ENCODE peak calls at places on chromosomes 6 and 20, in nine cellular contexts. G is amygdala, X is NCI-H510A treated with DMSO at 0.1 percent for 48 hours, A is amniotic stem cell, E is germinal center, C is mucosa of gallbladder, P is NCI-H1417, N is Ammon's horn, I is T-cell. H is an unnamed sample.

GRCh38 chr6:11380549-11380948 is 148.1 kb upstream of the NEDD9 start:
- DNase-seq in G (no peak), X (no peak), A (no peak), E (no peak), C (no peak), P (no peak), N (no peak), I (no peak), H (no peak)

GRCh38 chr6:133768656-133769295 is 120.1 kb upstream of the TCF21 start:
- DNase-seq in G (no peak), X (no peak), A (no peak), E (no peak), C (peak; percentile 20), P (peak; percentile 13), N (no peak), I (no peak), H (no peak)

GRCh38 chr20:44001667-44002596 is 87.3 kb downstream of the TOX2 start:
- DNase-seq in G (no peak), X (no peak), A (no peak), E (no peak), C (no peak), P (no peak), N (no peak), I (no peak), H (no peak)

GRCh38 chr6:142014515-142014914 is 118.2 kb upstream of the GJE1 start:
- DNase-seq in G (no peak), X (no peak), A (peak; percentile 67), E (no peak), C (no peak), P (no peak), N (no peak), I (no peak), H (no peak)

GRCh38 chr6:75748743-75749538 is at the start of gene MYO6:
- DNase-seq in G (peak; percentile 67), X (peak; percentile 33), A (no peak), E (peak; percentile 56), C (peak; percentile 74), P (peak; percentile 87), N (peak; percentile 77), I (peak; percentile 4), H (peak; percentile 39)

GRCh38 chr6:40398810-40399477 is 188.2 kb downstream of the LRFN2 start:
- DNase-seq in G (no peak), X (peak; percentile 76), A (no peak), E (no peak), C (no peak), P (no peak), N (no peak), I (no peak), H (no peak)

GRCh38 chr6:73644941-73645591 is 8.7 kb downstream of the SLC17A5 start:
- DNase-seq in G (no peak), X (peak; percentile 3), A (no peak), E (no peak), C (no peak), P (peak; percentile 26), N (no peak), I (no peak), H (no peak)

GRCh38 chr6:159038914-159039884 is 5.6 kb downstream of the TAGAP start:
- DNase-seq in G (no peak), X (no peak), A (no peak), E (peak; percentile 64), C (no peak), P (no peak), N (peak; percentile 66), I (no peak), H (no peak)

GRCh38 chr20:63301671-63302070 is 8.7 kb downstream of the COL20A1 start:
- DNase-seq in G (no peak), X (no peak), A (no peak), E (no peak), C (no peak), P (no peak), N (no peak), I (no peak), H (no peak)

GRCh38 chr6:1481326-1481725 is 92.0 kb downstream of the FOXF2 start:
- DNase-seq in G (no peak), X (no peak), A (peak; percentile 85), E (no peak), C (no peak), P (no peak), N (no peak), I (no peak), H (no peak)

GRCh38 chr20:19304886-19305415 is 92.5 kb downstream of the SLC24A3 start:
- DNase-seq in G (no peak), X (no peak), A (no peak), E (no peak), C (no peak), P (no peak), N (no peak), I (no peak), H (no peak)

H was measured in CD8-positive, alpha-beta T cell.